ENCODE peak calls at places on chromosomes 11 and 22, in nine cellular contexts. C, R, Z, V, P, L, N, D and X are unnamed samples.

GRCh38 chr11:615453-616319 is at the start of gene IRF7:
- DNase-seq in C (peak; percentile 95), R (peak; percentile 97), Z (peak; percentile 88), V (peak; percentile 92), P (no peak), L (peak; percentile 98), N (peak; percentile 99), D (peak; percentile 97), X (peak; percentile 99)

GRCh38 chr22:21937821-21938070 is 14.9 kb downstream of the PPM1F start:
- DNase-seq in C (no peak), R (no peak), Z (no peak), V (no peak), P (no peak), L (no peak), N (no peak), D (no peak), X (peak; percentile 93)

GRCh38 chr22:31491218-31491962 is 1.7 kb upstream of the EIF4ENIF1 start:
- DNase-seq in C (no peak), R (no peak), Z (no peak), V (no peak), P (no peak), L (no peak), N (no peak), D (no peak), X (no peak)

GRCh38 chr11:65900125-65900898 is at the start of gene FOSL1:
- DNase-seq in C (peak; percentile 59), R (peak; percentile 93), Z (peak; percentile 65), V (peak; percentile 91), P (peak; percentile 91), L (peak; percentile 97), N (peak; percentile 95), D (peak; percentile 96), X (peak; percentile 97)

GRCh38 chr22:49825944-49826602 is 1.6 kb downstream of the BRD1 start:
- DNase-seq in C (no peak), R (no peak), Z (no peak), V (no peak), P (no peak), L (peak; percentile 61), N (no peak), D (peak; percentile 40), X (no peak)

GRCh38 chr11:120119121-120119520 is 18.8 kb downstream of the TRIM29 start:
- DNase-seq in C (no peak), R (no peak), Z (no peak), V (no peak), P (no peak), L (no peak), N (no peak), D (no peak), X (no peak)

GRCh38 chr11:2471804-2472096 is 26.9 kb downstream of the KCNQ1 start:
- DNase-seq in C (no peak), R (no peak), Z (no peak), V (no peak), P (no peak), L (no peak), N (no peak), D (no peak), X (no peak)

GRCh38 chr22:28052818-28053217 is 133.8 kb upstream of the PITPNB start:
- DNase-seq in C (no peak), R (no peak), Z (no peak), V (no peak), P (no peak), L (no peak), N (no peak), D (no peak), X (no peak)

GRCh38 chr11:103682318-103683184 is 353.9 kb upstream of the DDI1 start:
- DNase-seq in C (peak; percentile 29), R (peak; percentile 82), Z (peak; percentile 61), V (peak; percentile 23), P (peak; percentile 53), L (peak; percentile 49), N (peak; percentile 77), D (peak; percentile 46), X (peak; percentile 92)

GRCh38 chr11:133082851-133083488 is 449.3 kb downstream of the OPCML start:
- DNase-seq in C (no peak), R (no peak), Z (no peak), V (peak; percentile 11), P (no peak), L (peak; percentile 64), N (no peak), D (peak; percentile 77), X (no peak)

GRCh38 chr11:6638437-6638836 is 17.2 kb downstream of the DCHS1 start:
- DNase-seq in C (no peak), R (no peak), Z (no peak), V (no peak), P (no peak), L (no peak), N (no peak), D (no peak), X (no peak)

GRCh38 chr11:6636480-6636879 is 17.3 kb upstream of the TPP1 start:
- DNase-seq in C (no peak), R (no peak), Z (no peak), V (no peak), P (no peak), L (no peak), N (no peak), D (no peak), X (no peak)

GRCh38 chr11:6640985-6641701 is 14.5 kb downstream of the DCHS1 start:
- DNase-seq in C (no peak), R (no peak), Z (no peak), V (no peak), P (no peak), L (no peak), N (no peak), D (no peak), X (no peak)

GRCh38 chr11:6637871-6638270 is 17.7 kb downstream of the DCHS1 start:
- DNase-seq in C (no peak), R (peak; percentile 70), Z (peak; percentile 53), V (no peak), P (no peak), L (no peak), N (no peak), D (peak; percentile 67), X (no peak)

DNA sequence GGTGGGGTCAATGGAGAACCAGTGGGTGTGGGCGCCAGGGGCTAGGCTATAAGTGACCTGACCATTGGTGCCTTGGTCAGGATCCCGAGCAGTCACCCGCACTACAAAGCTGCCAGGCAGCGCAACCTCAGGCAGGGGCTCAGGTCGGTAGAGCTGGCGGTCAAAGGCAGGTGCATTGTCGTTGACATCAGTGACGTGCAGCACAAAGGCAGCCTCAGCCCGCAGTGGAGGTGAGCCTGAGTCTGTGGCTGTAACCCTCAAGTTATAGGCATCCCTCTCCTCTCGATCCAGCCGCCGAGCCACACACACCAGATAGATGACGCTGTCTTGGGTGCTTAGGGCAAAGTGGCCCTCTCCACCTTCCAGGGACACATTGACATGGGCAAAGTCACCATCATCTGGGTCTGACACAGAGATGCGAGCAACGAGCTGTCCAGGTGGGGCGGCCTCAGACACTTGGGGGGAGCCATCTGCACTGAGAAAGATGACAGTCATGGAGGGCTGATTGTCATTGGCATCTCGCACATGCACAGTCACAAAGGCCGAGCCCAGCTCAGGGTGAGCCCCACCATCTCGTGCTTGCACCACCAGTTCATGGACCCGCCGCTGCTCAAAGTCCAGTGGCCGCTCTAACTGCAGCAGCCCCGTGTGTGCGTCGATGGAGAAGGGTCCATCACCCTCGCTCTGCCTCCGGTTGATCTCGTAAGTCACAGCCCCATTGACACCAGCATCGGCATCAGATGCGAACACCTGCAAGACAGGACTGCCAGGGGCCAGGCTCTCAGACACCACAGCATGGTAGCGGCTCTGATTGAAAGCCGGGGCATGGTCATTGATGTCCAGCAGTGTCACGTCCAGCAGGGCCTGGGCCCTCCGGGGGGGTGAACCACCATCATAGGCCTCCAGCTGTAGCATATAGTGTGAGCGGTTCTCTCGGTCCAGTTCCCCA is 15.3 kb downstream of the DCHS1 start:
- DNase-seq in C (no peak), R (no peak), Z (no peak), V (no peak), P (no peak), L (no peak), N (no peak), D (no peak), X (no peak)
- TF ChIP-seq EP300 in C (no peak), R (no peak), Z (no peak), V (no peak), P (no peak), L (no peak), N (no peak), D (no peak), X (no peak)

GRCh38 chr22:37267661-37268413 is 14.5 kb upstream of the CYTH4 start:
- DNase-seq in C (no peak), R (no peak), Z (no peak), V (no peak), P (no peak), L (no peak), N (no peak), D (no peak), X (no peak)
- H3K4me1 ChIP-seq in C (no peaks in the 10 kb centered on the region), R (no peaks in the 10 kb centered on the region), Z (no peaks in the 10 kb centered on the region), V (peaks cover 10% of the 10 kb centered on the region), P (no peaks in the 10 kb centered on the region), L (no peaks in the 10 kb centered on the region), N (no peaks in the 10 kb centered on the region), D (peaks cover 10% of the 10 kb centered on the region), X (peaks cover 8% of the 10 kb centered on the region)

DNA sequence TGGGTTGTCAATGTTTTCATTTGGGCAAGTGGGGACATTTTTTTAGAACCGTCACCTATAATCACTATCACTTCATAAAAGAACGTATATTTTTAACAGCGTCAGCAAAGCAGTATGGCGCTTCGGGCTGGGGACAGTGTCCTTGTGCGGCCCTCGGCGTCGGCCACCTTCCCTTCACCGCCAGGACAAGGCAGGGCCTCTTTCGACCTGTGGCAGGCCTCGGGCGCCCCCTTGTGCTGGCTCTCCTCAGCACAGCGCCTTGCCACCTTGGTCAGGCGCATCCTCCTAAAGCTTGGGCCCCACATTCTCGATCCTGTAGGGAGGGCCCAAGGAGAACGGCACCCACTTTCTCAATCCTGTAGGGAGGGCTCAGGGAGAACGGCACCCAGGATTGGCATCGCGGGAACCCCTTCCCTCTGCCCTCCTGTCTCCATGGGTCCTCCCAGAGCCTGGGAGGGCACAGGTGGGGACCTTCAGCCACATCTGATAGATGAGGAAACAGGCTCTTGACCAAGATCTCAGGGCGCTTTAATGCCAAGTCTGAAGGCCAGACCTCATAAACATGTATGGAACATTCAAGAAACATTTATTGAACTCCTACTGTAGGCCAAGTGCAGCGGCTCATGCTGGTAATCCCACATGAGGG is 11.5 kb upstream of the FADD start:
- DNase-seq in C (peak; percentile 26), R (no peak), Z (no peak), V (peak; percentile 74), P (peak; percentile 59), L (peak; percentile 79), N (no peak), D (peak; percentile 87), X (no peak)
- TF ChIP-seq POLR2A in C (no peak), R (no peak), Z (no peak), V (no peak), P (no peak), L (no peak), N (no peak), D (no peak), X (no peak)

DNA sequence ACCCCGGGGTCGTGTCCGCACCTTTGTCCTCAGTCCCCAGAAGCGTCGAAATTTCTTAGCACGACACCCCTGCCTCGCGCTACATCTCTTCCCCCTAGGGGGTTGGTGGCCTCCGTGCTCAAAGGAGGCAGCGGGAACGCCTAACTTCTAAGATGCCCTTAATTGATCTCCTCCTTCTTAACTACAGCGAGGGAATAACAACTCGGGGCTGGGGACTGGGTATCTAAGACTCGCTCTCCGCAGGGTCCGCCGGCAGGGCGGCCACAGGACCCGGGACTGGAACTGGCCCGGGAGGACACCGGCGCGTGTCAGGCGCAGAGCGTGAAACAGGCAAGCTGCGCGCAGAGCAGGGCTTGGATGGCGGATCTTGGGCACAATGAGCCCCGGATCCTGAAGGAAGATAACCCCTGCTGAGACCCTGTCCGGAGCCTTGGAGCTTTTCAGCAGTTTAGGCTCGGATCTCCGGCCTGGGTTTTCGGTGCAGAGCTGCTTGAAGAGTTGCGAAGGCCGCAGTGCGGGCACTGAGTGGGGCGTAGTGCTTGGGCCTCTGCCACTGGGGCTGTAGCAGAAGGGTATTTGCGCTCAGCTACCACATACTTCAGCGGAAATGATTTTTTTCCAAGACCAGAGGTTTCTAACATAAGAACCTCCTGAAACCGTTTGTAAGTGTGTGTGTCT is 2.0 kb upstream of the CALCA start:
- DNase-seq in C (no peak), R (no peak), Z (no peak), V (no peak), P (no peak), L (no peak), N (no peak), D (no peak), X (no peak)
- TF ChIP-seq EP300 in C (no peak), R (no peak), Z (no peak), V (no peak), P (no peak), L (no peak), N (no peak), D (no peak), X (no peak)